ENCODE peak calls at places on chromosomes 4 and X, in eight cellular contexts. L is fibroblast of mammary gland, C is kidney epithelial cell, O is cardiac muscle cell, K is stomach, U is ovary, Q is RWPE1, V is dorsolateral prefrontal cortex. A is an unnamed sample.

GRCh38 chr4:68360570-68360969 is 10.7 kb upstream of the YTHDC1 start:
- DNase-seq in L (no peak), C (no peak), O (no peak), K (no peak), U (no peak), Q (no peak), V (no peak), A (no peak)

GRCh38 chrX:54063361-54063760 is 19.1 kb upstream of the PHF8 start:
- DNase-seq in L (no peak), C (no peak), O (no peak), K (no peak), U (no peak), Q (no peak), V (no peak), A (no peak)

GRCh38 chr4:184153781-184154542 is 63.7 kb downstream of the ENPP6 start:
- DNase-seq in L (no peak), C (no peak), O (no peak), K (no peak), U (no peak), Q (no peak), V (no peak), A (no peak)

GRCh38 chrX:71540801-71541545 is 8.1 kb downstream of the OGT start:
- DNase-seq in L (no peak), C (no peak), O (no peak), K (no peak), U (no peak), Q (no peak), V (no peak), A (no peak)

GRCh38 chr4:189202869-189203271 is 737.8 kb upstream of the FRG1 start:
- DNase-seq in L (peak; percentile 63), C (no peak), O (peak; percentile 17), K (no peak), U (no peak), Q (peak; percentile 5), V (no peak), A (no peak)

GRCh38 chr4:73729534-73730165 is 10.7 kb upstream of the CXCL8 start:
- DNase-seq in L (peak; percentile 95), C (no peak), O (peak; percentile 66), K (peak; percentile 70), U (peak; percentile 46), Q (peak; percentile 59), V (no peak), A (peak; percentile 61)

GRCh38 chr4:143337600-143338287 is 1.1 kb downstream of the GAB1 start:
- DNase-seq in L (peak; percentile 60), C (no peak), O (peak; percentile 51), K (peak; percentile 57), U (peak; percentile 67), Q (no peak), V (peak; percentile 32), A (no peak)

GRCh38 chr4:83011779-83012630 is 1.4 kb upstream of the LIN54 start:
- DNase-seq in L (peak; percentile 24), C (no peak), O (peak; percentile 59), K (peak; percentile 51), U (no peak), Q (peak; percentile 17), V (peak; percentile 9), A (no peak)

GRCh38 chrX:51496501-51497291 is at the start of gene NUDT11:
- DNase-seq in L (peak; percentile 69), C (no peak), O (peak; percentile 86), K (peak; percentile 38), U (peak; percentile 82), Q (peak; percentile 40), V (peak; percentile 73), A (peak; percentile 15)

GRCh38 chr4:83581411-83582288 is 45.7 kb downstream of the GPAT3 start:
- DNase-seq in L (no peak), C (no peak), O (no peak), K (no peak), U (no peak), Q (no peak), V (no peak), A (no peak)

GRCh38 chr4:124610214-124610613 is 102.3 kb downstream of the ANKRD50 start:
- DNase-seq in L (no peak), C (no peak), O (no peak), K (no peak), U (no peak), Q (peak; percentile 4), V (no peak), A (no peak)

GRCh38 chrX:115679460-115679859 is 118.5 kb downstream of the PLS3 start:
- DNase-seq in L (peak; percentile 46), C (no peak), O (peak; percentile 35), K (no peak), U (no peak), Q (peak; percentile 24), V (no peak), A (no peak)
- TF ChIP-seq CTCF in L (peak; percentile 56), C (peak; percentile 39), O (peak; percentile 44), K (no peak), U (peak; percentile 8), Q (peak; percentile 22), V (peak; percentile 25), A (peak; percentile 53)

GRCh38 chr4:140427919-140428471 is 547 bp upstream of the CLGN start:
- DNase-seq in L (no peak), C (no peak), O (no peak), K (no peak), U (no peak), Q (no peak), V (no peak), A (no peak)

GRCh38 chr4:140423106-140423505 is 4.3 kb downstream of the CLGN start:
- DNase-seq in L (peak; percentile 69), C (no peak), O (no peak), K (no peak), U (no peak), Q (no peak), V (no peak), A (peak; percentile 10)

GRCh38 chr4:140426610-140427103 is 791 bp downstream of the CLGN start:
- DNase-seq in L (no peak), C (no peak), O (peak; percentile 65), K (no peak), U (no peak), Q (no peak), V (peak; percentile 33), A (no peak)

GRCh38 chr4:140427104-140427918 is at the start of gene CLGN:
- DNase-seq in L (peak; percentile 31), C (no peak), O (peak; percentile 94), K (peak; percentile 62), U (peak; percentile 69), Q (peak; percentile 40), V (peak; percentile 86), A (peak; percentile 44)
- TF ChIP-seq CTCF in L (no peak), C (peak; percentile 53), O (peak; percentile 33), K (no peak), U (peak; percentile 10), Q (peak; percentile 58), V (peak; percentile 30), A (peak; percentile 58)

DNA sequence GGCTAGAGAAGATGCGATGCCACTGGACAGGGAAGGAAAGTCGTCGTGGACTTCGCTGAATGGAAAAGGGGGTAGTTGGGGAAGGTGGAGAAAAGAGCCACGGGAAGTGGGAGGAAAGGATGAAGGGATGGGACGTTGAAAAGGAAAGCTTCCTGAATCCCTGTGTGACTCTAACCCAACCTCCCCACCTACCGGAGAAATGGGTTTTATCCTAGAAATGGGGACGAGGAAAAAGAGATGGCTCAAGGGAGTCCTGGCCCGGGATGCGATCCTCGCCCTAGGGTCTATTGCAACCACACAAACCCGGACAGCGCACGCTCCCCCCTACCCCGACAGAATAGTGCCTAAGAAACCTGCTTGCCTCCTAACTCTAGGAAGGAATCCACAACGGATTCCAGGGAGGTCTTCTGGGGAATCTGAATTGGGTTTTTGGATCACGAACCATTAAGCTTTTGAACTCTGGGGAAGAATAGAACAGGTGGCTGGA is 738 bp upstream of the TSPAN5 start:
- DNase-seq in L (peak; percentile 67), C (no peak), O (peak; percentile 22), K (no peak), U (no peak), Q (peak; percentile 27), V (no peak), A (no peak)
- TF ChIP-seq CTCF in L (peak; percentile 32), C (peak; percentile 7), O (no peak), K (no peak), U (no peak), Q (no peak), V (no peak), A (no peak)

GRCh38 chr4:3749081-3749480 is 17.1 kb upstream of the ADRA2C start:
- DNase-seq in L (no peak), C (no peak), O (no peak), K (no peak), U (no peak), Q (no peak), V (no peak), A (no peak)

GRCh38 chr4:3746701-3747581 is 19.2 kb upstream of the ADRA2C start:
- DNase-seq in L (no peak), C (no peak), O (no peak), K (no peak), U (no peak), Q (no peak), V (peak; percentile 32), A (no peak)

GRCh38 chr4:3744901-3745300 is 21.3 kb upstream of the ADRA2C start:
- DNase-seq in L (no peak), C (no peak), O (no peak), K (no peak), U (no peak), Q (no peak), V (no peak), A (no peak)

GRCh38 chr4:3745886-3746656 is 20.1 kb upstream of the ADRA2C start:
- DNase-seq in L (peak; percentile 9), C (no peak), O (no peak), K (no peak), U (no peak), Q (peak; percentile 14), V (no peak), A (no peak)

DNA sequence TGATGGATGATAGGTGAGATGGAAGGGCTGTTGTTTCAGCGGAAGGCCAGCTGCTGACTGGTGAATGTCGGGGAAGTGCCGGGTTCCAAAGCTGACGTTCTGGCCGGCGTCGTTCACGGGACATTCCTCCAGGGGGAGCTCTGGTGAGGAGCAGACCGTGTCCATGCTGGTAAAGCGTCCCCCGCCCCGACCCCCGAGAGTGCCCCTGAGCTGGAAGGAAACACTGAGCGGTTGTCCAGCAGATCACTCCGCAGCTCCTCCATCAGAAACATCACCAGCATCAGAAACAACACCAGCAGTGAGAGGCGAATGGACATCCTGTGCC is 18.6 kb upstream of the ADRA2C start:
- DNase-seq in L (no peak), C (no peak), O (peak; percentile 49), K (no peak), U (no peak), Q (no peak), V (no peak), A (no peak)
- TF ChIP-seq CTCF in L (peak; percentile 26), C (peak; percentile 8), O (peak; percentile 30), K (no peak), U (no peak), Q (no peak), V (peak; percentile 38), A (peak; percentile 49)

GRCh38 chr4:158671915-158672806 is at the start of gene ETFDH:
- DNase-seq in L (peak; percentile 99), C (peak; percentile 96), O (peak; percentile 100), K (peak; percentile 98), U (peak; percentile 99), Q (peak; percentile 96), V (peak; percentile 99), A (peak; percentile 97)
- TF ChIP-seq CTCF in L (peak; percentile 39), C (peak; percentile 77), O (peak; percentile 67), K (no peak), U (peak; percentile 78), Q (peak; percentile 88), V (peak; percentile 79), A (peak; percentile 59)

GRCh38 chr4:88528861-88529260 is 5.3 kb upstream of the PYURF start:
- DNase-seq in L (no peak), C (no peak), O (no peak), K (no peak), U (no peak), Q (no peak), V (no peak), A (no peak)
- TF ChIP-seq CTCF in L (no peak), C (no peak), O (no peak), K (no peak), U (no peak), Q (peak; percentile 24), V (peak; percentile 13), A (peak; percentile 3)

GRCh38 chr4:81404294-81404693 is 67.4 kb downstream of the RASGEF1B start:
- DNase-seq in L (peak; percentile 5), C (no peak), O (no peak), K (no peak), U (no peak), Q (no peak), V (no peak), A (no peak)
- TF ChIP-seq CTCF in L (peak; percentile 22), C (peak; percentile 13), O (peak; percentile 31), K (no peak), U (no peak), Q (no peak), V (no peak), A (peak; percentile 5)

A was measured in retinal pigment epithelial cell.